ENCODE peak calls at places on chromosome 4, in five cellular contexts. H is ovary, A is esophagus squamous epithelium, F is astrocyte, L is colonic mucosa. C is an unnamed sample. For H3K4me1, the result is how much of the 10 kb centered on the place peaks cover.

GRCh38 chr4:173500841-173501591 is 29.0 kb downstream of the HAND2 start:
- DNase-seq in H (no peak), A (no peak), F (no peak), L (no peak), C (no peak)

GRCh38 chr4:71584654-71585053 is 199.2 kb downstream of the GC start:
- DNase-seq in H (no peak), A (no peak), F (no peak), L (no peak), C (no peak)

GRCh38 chr4:132344924-132345828 is 803.9 kb upstream of the PCDH10 start:
- DNase-seq in H (no peak), A (no peak), F (no peak), L (no peak), C (no peak)

GRCh38 chr4:167100120-167100519 is 134.2 kb downstream of the SPOCK3 start:
- DNase-seq in H (no peak), A (no peak), F (peak), L (no peak), C (no peak)

GRCh38 chr4:114472269-114473032 is 126.2 kb upstream of the UGT8 start:
- DNase-seq in H (no peak), A (no peak), F (no peak), L (no peak), C (no peak)

GRCh38 chr4:13852411-13852810 is 224.9 kb upstream of the BOD1L1 start:
- DNase-seq in H (no peak), A (no peak), F (no peak), L (no peak), C (no peak)

GRCh38 chr4:153468587-153468986 is 2.4 kb downstream of the TMEM131L start:
- DNase-seq in H (no peak), A (no peak), F (no peak), L (no peak), C (no peak)

GRCh38 chr4:165204462-165204830 is 2.9 kb upstream of the KLHL2 start:
- DNase-seq in H (no peak), A (no peak), F (peak), L (no peak), C (no peak)

GRCh38 chr4:83490876-83491450 is 6.1 kb upstream of the ABRAXAS1 start:
- DNase-seq in H (no peak), A (no peak), F (no peak), L (no peak), C (peak)

GRCh38 chr4:169338246-169338645 is 67.5 kb upstream of the SH3RF1 start:
- DNase-seq in H (no peak), A (no peak), F (peak), L (no peak), C (no peak)

GRCh38 chr4:168717852-168718251 is 221.0 kb downstream of the PALLD start:
- DNase-seq in H (no peak), A (no peak), F (peak), L (no peak), C (no peak)

GRCh38 chr4:29565256-29565655 is 1154.9 kb upstream of the PCDH7 start:
- DNase-seq in H (no peak), A (no peak), F (no peak), L (no peak), C (no peak)

DNA sequence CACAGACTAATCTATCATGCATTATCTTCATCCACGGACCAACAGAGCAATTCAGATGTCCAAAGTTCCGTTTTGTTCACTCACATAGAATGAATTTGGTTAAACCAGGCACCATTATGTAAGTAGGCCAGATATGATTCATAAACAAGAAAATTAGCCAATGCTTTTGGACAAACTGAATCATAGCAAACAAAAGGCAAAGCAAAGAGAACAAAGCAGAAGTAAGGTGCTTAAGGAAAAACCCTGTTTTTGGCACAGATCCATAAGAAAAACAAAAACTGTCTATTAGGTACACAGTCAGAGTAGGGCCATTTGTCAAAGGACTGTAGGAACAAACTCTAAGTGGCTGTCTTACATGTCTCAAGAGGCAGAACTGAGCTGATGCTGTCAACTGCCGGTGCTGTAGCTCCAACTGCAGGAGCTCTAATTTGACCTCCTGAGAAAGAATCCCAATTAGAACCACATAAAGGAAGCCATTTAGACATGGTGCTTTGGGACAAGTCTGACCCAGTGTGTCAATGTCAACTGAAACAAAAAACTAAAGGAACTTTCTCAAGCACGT is 146.7 kb downstream of the COL25A1 start:
- DNase-seq in H (no peak), A (no peak), F (peak), L (no peak), C (no peak)
- H3K27ac ChIP-seq in H (no peak), A (no peak), F (no peak), L (no peak), C (no peak)

GRCh38 chr4:4852591-4853362 is 6.7 kb upstream of the MSX1 start:
- DNase-seq in H (peak), A (no peak), F (peak), L (no peak), C (no peak)
- H3K4me3 ChIP-seq in H (peak), A (no peak), F (peak), L (no peak), C (no peak)

GRCh38 chr4:177528620-177529019 is 86.4 kb upstream of the AGA start:
- DNase-seq in H (no peak), A (no peak), F (no peak), L (no peak), C (no peak)
- H3K4me1 ChIP-seq in H (under half), A (under half), F (under half), L (under half), C (under half)

GRCh38 chr4:85828295-85828910 is 353.5 kb downstream of the ARHGAP24 start:
- DNase-seq in H (no peak), A (no peak), F (peak), L (no peak), C (no peak)
- H3K27ac ChIP-seq in H (no peak), A (no peak), F (peak), L (peak), C (no peak)

GRCh38 chr4:26885912-26886274 is 25.3 kb downstream of the STIM2 start:
- DNase-seq in H (no peak), A (peak), F (no peak), L (peak), C (peak)
- H3K4me3 ChIP-seq in H (no peak), A (no peak), F (no peak), L (no peak), C (no peak)

DNA sequence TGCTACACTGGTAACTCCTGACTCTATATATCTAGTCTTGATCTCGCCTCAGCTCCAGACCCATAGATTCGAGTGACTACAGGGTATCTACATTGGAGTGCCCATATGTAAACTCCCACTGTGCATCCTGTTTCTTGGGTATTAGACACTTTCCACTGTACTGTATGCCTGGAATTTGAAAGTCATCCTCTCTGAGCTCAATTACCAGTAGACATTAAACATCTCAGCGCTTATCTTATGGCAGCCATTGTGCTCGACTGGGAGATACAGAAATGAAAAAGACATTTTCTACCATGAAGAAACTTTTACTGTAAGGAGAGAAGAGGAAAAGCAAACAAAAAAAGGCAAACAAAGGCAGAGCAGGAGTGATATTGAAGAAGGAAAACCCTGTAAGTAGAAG is 151.9 kb upstream of the JADE1 start:
- DNase-seq in H (no peak), A (no peak), F (no peak), L (no peak), C (no peak)
- H3K4me1 ChIP-seq in H (under half), A (under half), F (under half), L (under half), C (under half)

GRCh38 chr4:37427193-37427592 is 182.7 kb downstream of the NWD2 start:
- DNase-seq in H (no peak), A (no peak), F (no peak), L (no peak), C (no peak)

GRCh38 chr4:37429906-37430305 is 185.4 kb downstream of the NWD2 start:
- DNase-seq in H (no peak), A (no peak), F (no peak), L (no peak), C (no peak)

GRCh38 chr4:37434469-37434868 is 189.9 kb downstream of the NWD2 start:
- DNase-seq in H (no peak), A (no peak), F (no peak), L (no peak), C (peak)

GRCh38 chr4:37431417-37431743 is 186.8 kb downstream of the NWD2 start:
- DNase-seq in H (no peak), A (no peak), F (no peak), L (no peak), C (peak)

DNA sequence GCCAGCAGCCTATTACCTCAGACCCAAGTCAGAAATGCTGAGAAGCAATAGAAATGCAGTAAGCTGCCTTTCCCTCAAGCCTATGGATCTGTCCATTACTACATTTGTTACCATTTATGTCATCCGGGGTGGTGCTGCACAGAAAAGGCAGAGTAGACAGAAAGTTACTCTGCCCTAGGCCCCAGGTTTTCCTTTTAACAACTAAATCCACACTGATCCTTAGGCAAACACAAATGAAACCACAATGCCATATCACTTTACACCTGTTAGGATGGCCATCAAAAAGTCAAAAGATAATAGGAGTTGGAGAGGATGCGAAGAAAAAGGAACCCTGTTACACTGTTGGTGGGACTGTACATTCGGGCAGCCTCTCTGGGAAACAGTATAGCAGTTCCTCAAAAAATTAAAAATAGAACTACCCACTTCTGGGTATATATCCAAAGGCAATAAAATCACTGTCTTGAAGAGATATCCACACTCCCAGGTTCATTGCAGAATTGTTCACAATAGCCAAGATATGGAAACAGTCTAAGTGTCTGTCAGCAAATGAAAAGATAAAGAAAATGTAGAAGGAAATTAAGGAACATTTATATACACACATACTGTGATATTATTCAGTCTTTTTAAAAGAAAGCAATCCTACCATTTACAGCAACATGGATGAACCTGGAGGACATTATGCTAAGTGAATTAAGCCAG is 186.3 kb downstream of the NWD2 start:
- DNase-seq in H (no peak), A (no peak), F (no peak), L (peak), C (peak)
- H3K27ac ChIP-seq in H (no peak), A (no peak), F (no peak), L (peak), C (peak)

C was measured in small intestine.